ENCODE peak calls at places on chromosomes 4 and X, in nine cellular contexts. Z, W, L, G, Y, S, U, B and C are unnamed samples.

GRCh38 chr4:14568356-14568755 is 433.9 kb upstream of the CPEB2 start:
- DNase-seq in L (no peak), G (no peak), U (no peak), Y (no peak), W (no peak), Z (no peak), S (no peak), B (no peak), C (no peak)

GRCh38 chrX:86981326-86981890 is 536.2 kb upstream of the KLHL4 start:
- DNase-seq in B (no peak), S (no peak), U (no peak), W (no peak), G (no peak), Z (no peak), Y (no peak), L (no peak), C (no peak)

GRCh38 chr4:161554372-161554990 is 609.3 kb downstream of the FSTL5 start:
- DNase-seq in L (no peak), Y (no peak), Z (no peak), G (no peak), U (no peak), W (no peak), S (no peak), B (no peak), C (no peak)

GRCh38 chrX:133402042-133402453 is 13.2 kb downstream of the GPC4 start:
- DNase-seq in Y (no peak), G (no peak), U (no peak), W (no peak), L (no peak), Z (no peak), S (no peak), B (no peak), C (no peak)

GRCh38 chr4:16029886-16030285 is 53.9 kb downstream of the PROM1 start:
- DNase-seq in B (no peak), Z (no peak), W (no peak), Y (no peak), G (no peak), U (no peak), S (no peak), L (no peak), C (no peak)

GRCh38 chr4:176193126-176193525 is 2.3 kb downstream of the SPATA4 start:
- DNase-seq in U (no peak), Y (no peak), B (no peak), Z (no peak), G (no peak), S (no peak), L (no peak), W (no peak), C (no peak)

GRCh38 chrX:72572248-72573157 is at the start of gene HDAC8:
- DNase-seq in U (peak), B (peak), G (peak), S (peak), Z (peak), Y (peak), W (peak), L (no peak), C (peak)

GRCh38 chr4:38328963-38329729 is 334.9 kb upstream of the KLF3 start:
- DNase-seq in L (no peak), B (no peak), W (no peak), G (no peak), Z (no peak), Y (no peak), U (no peak), S (no peak), C (no peak)

GRCh38 chr4:110586137-110586850 is 36.6 kb downstream of the PITX2 start:
- DNase-seq in W (no peak), U (no peak), B (peak), Y (no peak), L (no peak), G (no peak), Z (peak), S (no peak), C (no peak)

GRCh38 chr4:151676301-151676700 is 84.5 kb downstream of the GATB start:
- DNase-seq in S (no peak), Y (no peak), L (no peak), U (no peak), B (no peak), G (no peak), W (peak), Z (no peak), C (no peak)

GRCh38 chr4:55499495-55499894 is 47.2 kb downstream of the CLOCK start:
- DNase-seq in L (no peak), B (peak), Z (no peak), U (no peak), G (no peak), Y (no peak), S (no peak), W (no peak), C (no peak)

GRCh38 chr4:175427751-175428150 is 384.3 kb downstream of the GPM6A start:
- DNase-seq in Z (no peak), S (no peak), B (no peak), G (no peak), Y (no peak), W (no peak), U (no peak), L (no peak), C (no peak)

GRCh38 chr4:123072060-123072459 is 149.7 kb upstream of the NUDT6 start:
- DNase-seq in L (no peak), Y (no peak), W (no peak), S (no peak), Z (no peak), U (no peak), B (no peak), G (no peak), C (no peak)

GRCh38 chrX:102067966-102068723 is 57.3 kb upstream of the TCEAL2 start:
- DNase-seq in Z (no peak), Y (no peak), U (no peak), W (peak), G (peak), L (no peak), B (peak), S (no peak), C (peak)

GRCh38 chr4:124980276-124980752 is 267.8 kb upstream of the ANKRD50 start:
- DNase-seq in W (no peak), Z (no peak), S (no peak), U (no peak), G (no peak), B (no peak), Y (no peak), L (no peak), C (no peak)

GRCh38 chr4:7192252-7193039 is at the start of gene SORCS2:
- DNase-seq in U (peak), G (peak), S (peak), B (peak), Z (peak), Y (peak), W (peak), L (peak), C (peak)

GRCh38 chrX:19343085-19343461 is 654 bp upstream of the PDHA1 start:
- DNase-seq in G (no peak), W (no peak), Y (no peak), U (no peak), B (peak), L (no peak), S (no peak), Z (no peak), C (no peak)

GRCh38 chr4:17142232-17142711 is 243.8 kb upstream of the LDB2 start:
- DNase-seq in S (no peak), Y (no peak), W (no peak), Z (no peak), B (no peak), G (no peak), U (no peak), L (no peak), C (no peak)

GRCh38 chr4:74055096-74055495 is 16.6 kb upstream of the CXCL3 start:
- DNase-seq in G (no peak), L (no peak), U (no peak), Y (no peak), W (no peak), S (no peak), Z (no peak), B (no peak), C (no peak)

GRCh38 chr4:47842985-47843384 is 5.1 kb upstream of the CORIN start:
- DNase-seq in Z (no peak), Y (no peak), G (no peak), B (no peak), U (no peak), L (no peak), S (no peak), W (no peak), C (no peak)

GRCh38 chrX:129771266-129771995 is 8.3 kb upstream of the SASH3 start:
- DNase-seq in L (no peak), W (no peak), B (no peak), G (no peak), Y (peak), S (no peak), Z (no peak), U (no peak), C (no peak)

GRCh38 chrX:119826399-119826959 is 26.3 kb downstream of the UPF3B start:
- DNase-seq in U (no peak), B (no peak), Z (peak), G (no peak), S (no peak), L (no peak), W (no peak), Y (no peak), C (no peak)

GRCh38 chr4:149063007-149063406 is 620.8 kb upstream of the NR3C2 start:
- DNase-seq in U (no peak), Z (no peak), B (no peak), G (no peak), Y (no peak), W (no peak), S (no peak), L (no peak), C (no peak)

GRCh38 chr4:98572697-98573096 is 85.7 kb downstream of the TSPAN5 start:
- DNase-seq in Z (no peak), Y (no peak), U (no peak), G (no peak), S (no peak), L (no peak), B (no peak), W (no peak), C (no peak)

GRCh38 chr4:124343711-124344110 is 368.8 kb downstream of the ANKRD50 start:
- DNase-seq in L (no peak), B (no peak), U (no peak), Z (no peak), Y (no peak), W (no peak), G (no peak), S (no peak), C (no peak)

GRCh38 chr4:15376145-15376544 is 51.7 kb upstream of the C1QTNF7 start:
- DNase-seq in Y (no peak), U (no peak), S (no peak), Z (no peak), W (no peak), G (no peak), L (no peak), B (no peak), C (no peak)

GRCh38 chr4:87982446-87982845 is 6.9 kb downstream of the SPP1 start:
- DNase-seq in U (no peak), S (no peak), W (no peak), L (no peak), Z (no peak), G (peak), Y (no peak), B (peak), C (no peak)

GRCh38 chr4:104163820-104164219 is 330.9 kb downstream of the CXXC4 start:
- DNase-seq in Z (no peak), G (no peak), U (no peak), Y (no peak), W (no peak), B (no peak), L (no peak), S (no peak), C (no peak)

GRCh38 chr4:53541577-53542206 is 49.6 kb downstream of the LNX1 start:
- DNase-seq in B (no peak), S (no peak), G (no peak), Z (no peak), Y (no peak), U (no peak), W (peak), L (no peak), C (no peak)

GRCh38 chrX:140172401-140172800 is 207.1 kb upstream of the CXorf66 start:
- DNase-seq in L (no peak), G (no peak), Y (no peak), B (no peak), W (no peak), S (no peak), U (no peak), Z (no peak), C (no peak)

GRCh38 chr4:181194096-181194495 is 1049.1 kb upstream of the TENM3 start:
- DNase-seq in W (no peak), L (no peak), G (no peak), B (no peak), Z (no peak), S (no peak), U (no peak), Y (no peak), C (no peak)

GRCh38 chr4:82746705-82747567 is 51.7 kb downstream of the SCD5 start:
- DNase-seq in B (no peak), Z (no peak), G (no peak), L (no peak), S (no peak), Y (no peak), W (no peak), U (no peak), C (no peak)

GRCh38 chr4:128571747-128572146 is 237.8 kb upstream of the JADE1 start:
- DNase-seq in U (no peak), G (no peak), B (no peak), W (peak), Z (no peak), L (no peak), Y (no peak), S (no peak), C (peak)

GRCh38 chr4:7978907-7979651 is 39.4 kb upstream of the AFAP1 start:
- DNase-seq in Z (no peak), W (no peak), Y (no peak), U (no peak), L (no peak), G (no peak), B (no peak), S (no peak), C (no peak)

GRCh38 chrX:13646154-13646549 is 6.8 kb upstream of the TCEANC start:
- DNase-seq in Z (peak), W (peak), L (no peak), S (peak), U (peak), G (peak), B (peak), Y (no peak), C (peak)

GRCh38 chr4:123043793-123044425 is 121.5 kb upstream of the NUDT6 start:
- DNase-seq in S (no peak), G (no peak), Y (no peak), U (no peak), L (no peak), Z (no peak), W (no peak), B (no peak), C (no peak)